ENCODE peak calls at places on chromosomes 12 and 14, in ten cellular contexts. C is stomach, A is pancreas, P is foreskin fibroblast, O is cardiac fibroblast, R is AG09309, M is lower lobe of right lung, B is upper lobe of left lung, N is upper lobe of right lung, K is astrocyte of the spinal cord. G is an unnamed sample.

GRCh38 chr14:67428501-67429031 is 16.6 kb upstream of the PLEK2 start:
- DNase-seq in N (no peak), C (peak), P (peak), K (peak), M (no peak), R (peak), A (peak), O (peak), B (no peak), G (peak)

GRCh38 chr14:104665663-104666522 is 23.5 kb upstream of the INF2 start:
- DNase-seq in O (no peak), A (no peak), B (peak), M (no peak), C (peak), R (no peak), P (no peak), K (no peak), N (peak), G (no peak)

GRCh38 chr12:53751336-53752191 is at the start of gene CISTR:
- DNase-seq in M (peak), R (no peak), C (no peak), O (no peak), K (no peak), B (peak), P (no peak), N (peak), A (no peak), G (no peak)

GRCh38 chr12:56220611-56221232 is 1.0 kb downstream of the RNF41 start:
- DNase-seq in O (peak), N (peak), P (peak), A (no peak), R (peak), B (no peak), C (no peak), K (peak), M (peak), G (no peak)

GRCh38 chr12:100234166-100234565 is 32.7 kb downstream of the DEPDC4 start:
- DNase-seq in M (no peak), C (no peak), R (peak), B (no peak), K (peak), N (no peak), A (no peak), P (peak), O (peak), G (peak)

GRCh38 chr12:107296681-107297086 is 203.3 kb upstream of the CRY1 start:
- DNase-seq in M (no peak), N (no peak), A (no peak), K (peak), B (no peak), R (no peak), P (no peak), O (peak), C (no peak), G (no peak)

GRCh38 chr14:68401855-68402254 is 391.0 kb downstream of the ZFP36L1 start:
- DNase-seq in M (no peak), K (no peak), N (no peak), B (no peak), P (no peak), O (peak), A (no peak), C (no peak), R (no peak), G (no peak)

GRCh38 chr12:99670635-99671034 is 23.1 kb downstream of the GARIN6 start:
- DNase-seq in R (no peak), C (no peak), O (peak), B (no peak), K (peak), N (no peak), A (no peak), P (no peak), M (no peak), G (no peak)

GRCh38 chr12:27076930-27077329 is 5.4 kb downstream of the C12orf71 start:
- DNase-seq in O (no peak), R (no peak), B (no peak), P (peak), M (no peak), A (no peak), K (no peak), N (no peak), C (no peak), G (no peak)

GRCh38 chr14:37232907-37233481 is 35.3 kb downstream of the MIPOL1 start:
- DNase-seq in N (no peak), M (no peak), A (no peak), K (peak), P (peak), C (no peak), O (peak), R (peak), B (no peak), G (peak)

GRCh38 chr12:18897816-18898215 is 159.9 kb downstream of the CAPZA3 start:
- DNase-seq in M (no peak), A (no peak), P (peak), R (no peak), K (no peak), N (no peak), C (no peak), B (no peak), O (no peak), G (no peak)

GRCh38 chr14:80465541-80466220 is 254.4 kb upstream of the DIO2 start:
- DNase-seq in B (no peak), K (no peak), P (no peak), N (no peak), R (no peak), C (no peak), M (no peak), A (no peak), O (peak), G (no peak)

GRCh38 chr14:83247925-83248639 is 1714.4 kb upstream of the SEL1L start:
- DNase-seq in B (no peak), P (no peak), R (no peak), K (no peak), O (no peak), M (no peak), N (no peak), C (no peak), A (no peak), G (no peak)

GRCh38 chr12:89417246-89417977 is 65.1 kb upstream of the DUSP6 start:
- DNase-seq in R (peak), P (peak), N (no peak), O (peak), B (no peak), C (no peak), A (no peak), M (no peak), K (peak), G (no peak)

GRCh38 chr14:95056476-95056875 is 100.9 kb downstream of the DICER1 start:
- DNase-seq in C (peak), M (no peak), R (no peak), O (no peak), K (no peak), N (peak), P (no peak), A (no peak), B (peak), G (no peak)

GRCh38 chr12:45192041-45192695 is 23.7 kb upstream of the ANO6 start:
- DNase-seq in A (no peak), K (peak), M (no peak), B (no peak), P (peak), C (no peak), O (peak), R (no peak), N (no peak), G (no peak)

GRCh38 chr12:131251336-131252101 is 297.8 kb downstream of the ADGRD1 start:
- DNase-seq in A (no peak), P (no peak), O (no peak), C (no peak), N (no peak), K (no peak), B (no peak), M (no peak), R (no peak), G (no peak)

GRCh38 chr12:47190271-47190750 is 110.6 kb upstream of the AMIGO2 start:
- DNase-seq in N (no peak), A (no peak), O (peak), C (no peak), M (no peak), B (no peak), R (peak), K (peak), P (peak), G (peak)

GRCh38 chr12:109307051-109307450 is 2.0 kb downstream of the FOXN4 start:
- DNase-seq in N (no peak), R (no peak), A (no peak), C (no peak), O (no peak), M (no peak), P (no peak), K (no peak), B (no peak), G (no peak)

GRCh38 chr12:6769003-6769389 is 2.8 kb downstream of the PTMS start:
- DNase-seq in K (peak), R (no peak), N (no peak), A (no peak), C (no peak), P (peak), B (no peak), O (no peak), M (no peak), G (no peak)

GRCh38 chr12:12661086-12661485 is 34.9 kb downstream of the GPR19 start:
- DNase-seq in B (no peak), K (peak), N (no peak), M (no peak), R (peak), C (no peak), A (no peak), P (peak), O (peak), G (peak)

GRCh38 chr14:93954900-93955891 is 21.2 kb downstream of the ASB2 start:
- DNase-seq in N (peak), O (no peak), K (no peak), B (no peak), A (no peak), M (peak), R (no peak), P (no peak), C (no peak), G (no peak)

GRCh38 chr12:76223869-76224268 is 124.3 kb downstream of the BBS10 start:
- DNase-seq in O (no peak), P (no peak), B (no peak), N (no peak), A (no peak), C (no peak), M (no peak), K (no peak), R (no peak), G (no peak)

GRCh38 chr12:101087903-101088302 is 122.1 kb downstream of the SLC5A8 start:
- DNase-seq in K (no peak), O (no peak), P (no peak), B (no peak), M (no peak), A (no peak), R (no peak), N (no peak), C (no peak), G (no peak)

GRCh38 chr14:45359766-45360165 is 106.8 kb upstream of the MIS18BP1 start:
- DNase-seq in N (no peak), B (no peak), K (no peak), A (no peak), O (peak), M (no peak), C (no peak), R (no peak), P (peak), G (no peak)

GRCh38 chr12:51071663-51072062 is 11.7 kb downstream of the CSRNP2 start:
- DNase-seq in O (no peak), C (no peak), B (no peak), A (no peak), M (no peak), N (no peak), K (no peak), R (no peak), P (peak), G (peak)

GRCh38 chr12:75812341-75813018 is 219.1 kb downstream of the PHLDA1 start:
- DNase-seq in N (no peak), O (peak), M (no peak), P (peak), R (peak), C (no peak), B (no peak), A (no peak), K (peak), G (peak)

GRCh38 chr14:24938593-24938992 is 111.4 kb downstream of the STXBP6 start:
- DNase-seq in A (no peak), C (no peak), B (no peak), O (no peak), M (no peak), R (no peak), K (no peak), N (no peak), P (no peak), G (no peak)

GRCh38 chr14:60116181-60116580 is 24.5 kb downstream of the PCNX4 start:
- DNase-seq in R (no peak), M (no peak), P (no peak), O (no peak), B (no peak), K (no peak), N (no peak), C (no peak), A (no peak), G (no peak)

GRCh38 chr14:99158646-99159165 is 113.3 kb downstream of the BCL11B start:
- DNase-seq in R (no peak), C (peak), O (no peak), M (no peak), B (no peak), P (no peak), N (no peak), K (no peak), A (no peak), G (no peak)

GRCh38 chr14:97442363-97442762 is 645.2 kb downstream of the VRK1 start:
- DNase-seq in A (no peak), R (no peak), O (no peak), C (no peak), K (no peak), P (no peak), B (no peak), M (no peak), N (no peak), G (no peak)

GRCh38 chr12:93223440-93224426 is 154.0 kb upstream of the NUDT4 start:
- DNase-seq in K (no peak), O (peak), N (no peak), A (no peak), C (no peak), P (peak), R (no peak), M (no peak), B (no peak), G (no peak)

GRCh38 chr12:74482115-74482514 is 55.5 kb upstream of the ATXN7L3B start:
- DNase-seq in M (no peak), N (no peak), C (no peak), O (no peak), K (no peak), P (no peak), A (no peak), B (no peak), R (no peak), G (no peak)

GRCh38 chr12:105352049-105352448 is 21.6 kb downstream of the C12orf75 start:
- DNase-seq in N (no peak), B (no peak), R (no peak), A (no peak), O (no peak), C (no peak), M (no peak), P (no peak), K (no peak), G (no peak)

GRCh38 chr12:475286-475685 is 15.5 kb downstream of the B4GALNT3 start:
- DNase-seq in C (no peak), A (no peak), B (no peak), M (no peak), N (no peak), O (no peak), P (no peak), R (no peak), K (no peak), G (no peak)

GRCh38 chr12:110501378-110501721 is 561 bp downstream of the VPS29 start:
- DNase-seq in M (no peak), K (peak), N (no peak), A (no peak), P (peak), O (peak), C (peak), R (peak), B (no peak), G (no peak)

GRCh38 chr14:57389646-57390036 is 745 bp upstream of the NAA30 start:
- DNase-seq in O (no peak), K (no peak), B (no peak), P (no peak), C (no peak), N (no peak), A (no peak), M (no peak), R (no peak), G (no peak)

DNA sequence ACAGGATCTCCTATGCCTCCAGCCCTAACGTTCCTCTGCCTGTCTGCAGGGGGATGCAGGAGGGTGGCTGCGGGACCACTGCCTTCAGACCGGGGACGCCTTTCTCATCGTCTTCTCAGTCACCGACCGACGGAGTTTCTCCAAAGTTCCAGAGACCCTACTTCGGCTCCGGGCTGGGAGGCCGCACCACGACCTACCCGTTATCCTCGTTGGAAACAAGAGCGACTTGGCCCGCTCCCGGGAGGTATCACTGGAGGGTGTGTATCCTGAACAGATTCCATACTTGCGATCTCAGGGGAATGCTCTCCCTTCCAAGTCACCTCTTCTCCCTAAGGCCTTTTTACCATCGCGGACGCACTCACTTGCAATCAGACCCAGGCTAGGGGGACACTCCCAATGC is 3.0 kb downstream of the REM2 start:
- DNase-seq in M (no peak), K (no peak), N (no peak), P (no peak), R (no peak), O (no peak), A (no peak), B (no peak), C (no peak), G (no peak)
- H3K4me3 ChIP-seq in M (peak), K (no peak), N (peak), P (no peak), R (no peak), O (peak), A (no peak), B (peak), C (peak), G (no peak)

GRCh38 chr14:70698288-70698687 is 56.6 kb downstream of the TTC9 start:
- DNase-seq in B (no peak), K (peak), P (peak), R (no peak), N (no peak), M (no peak), C (peak), O (peak), A (peak), G (no peak)

GRCh38 chr14:70701610-70702009 is 59.9 kb downstream of the TTC9 start:
- DNase-seq in C (no peak), B (no peak), P (no peak), K (no peak), M (no peak), N (no peak), R (no peak), O (no peak), A (no peak), G (no peak)

GRCh38 chr14:70702154-70702553 is 60.4 kb downstream of the TTC9 start:
- DNase-seq in B (no peak), O (no peak), A (no peak), K (no peak), P (no peak), M (no peak), N (no peak), R (no peak), C (no peak), G (no peak)

GRCh38 chr14:70700955-70701354 is 59.2 kb downstream of the TTC9 start:
- DNase-seq in K (no peak), M (no peak), O (no peak), N (no peak), A (no peak), P (no peak), R (no peak), B (no peak), C (no peak), G (no peak)

GRCh38 chr14:70697681-70698080 is 56.0 kb downstream of the TTC9 start:
- DNase-seq in P (peak), K (no peak), R (no peak), A (no peak), M (no peak), N (no peak), B (no peak), O (no peak), C (no peak), G (no peak)
- H3K4me3 ChIP-seq in P (no peak), K (no peak), R (no peak), A (no peak), M (no peak), N (no peak), B (no peak), O (no peak), C (no peak), G (no peak)

DNA sequence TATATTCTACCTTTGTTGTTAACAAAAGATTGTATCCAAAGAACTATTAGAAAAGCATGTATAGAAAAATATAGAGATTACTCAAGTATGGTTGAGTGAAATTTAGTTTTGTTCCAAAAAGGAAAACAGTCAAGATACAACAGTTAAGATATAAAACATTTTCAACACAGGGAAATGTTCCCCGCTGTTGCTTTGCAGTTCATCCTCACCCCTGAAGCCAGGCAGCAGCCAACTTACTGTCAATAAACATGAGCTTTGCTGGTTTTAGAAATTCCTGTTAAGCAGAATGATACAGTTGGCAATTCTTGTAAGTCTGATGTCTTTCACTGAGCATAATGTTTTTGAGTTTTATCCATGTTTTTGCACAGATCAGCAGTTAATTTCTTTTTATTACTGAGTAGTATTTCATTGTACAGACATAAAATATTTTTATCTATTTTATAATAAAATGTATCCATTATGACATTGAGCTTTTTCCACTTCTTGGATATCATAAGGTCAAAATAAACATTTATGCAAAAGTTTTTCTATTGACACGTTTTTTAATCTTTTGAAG is 1.2 kb upstream of the CLEC2B start:
- DNase-seq in K (peak), O (peak), A (no peak), P (no peak), R (no peak), M (no peak), C (no peak), B (no peak), N (no peak), G (no peak)
- H3K4me3 ChIP-seq in K (no peak), O (no peak), A (no peak), P (no peak), R (no peak), M (peak), C (peak), B (peak), N (peak), G (peak)

GRCh38 chr14:22812744-22813143 is 2.5 kb downstream of the SLC7A7 start:
- DNase-seq in B (no peak), C (no peak), K (no peak), A (no peak), O (no peak), R (no peak), P (no peak), N (peak), M (no peak), G (no peak)

GRCh38 chr14:22814373-22814772 is 862 bp downstream of the SLC7A7 start:
- DNase-seq in C (no peak), A (no peak), O (no peak), N (no peak), P (no peak), R (no peak), M (no peak), K (no peak), B (no peak), G (no peak)

GRCh38 chr14:22813145-22813544 is 2.1 kb downstream of the SLC7A7 start:
- DNase-seq in N (no peak), K (no peak), C (no peak), R (no peak), O (no peak), B (no peak), A (no peak), P (no peak), M (no peak), G (no peak)

GRCh38 chr14:22808388-22809209 is 6.6 kb downstream of the SLC7A7 start:
- DNase-seq in M (no peak), R (no peak), O (no peak), P (no peak), A (no peak), K (no peak), B (no peak), N (peak), C (no peak), G (no peak)

GRCh38 chr14:22811752-22812151 is 3.5 kb downstream of the SLC7A7 start:
- DNase-seq in A (no peak), P (no peak), R (no peak), K (no peak), C (no peak), N (peak), M (no peak), O (no peak), B (no peak), G (no peak)
- H3K4me3 ChIP-seq in A (no peak), P (no peak), R (no peak), K (no peak), C (no peak), N (peak), M (peak), O (no peak), B (no peak), G (no peak)

GRCh38 chr14:32986791-32987545 is 48.3 kb downstream of the NPAS3 start:
- DNase-seq in A (no peak), C (no peak), B (no peak), O (peak), M (no peak), K (peak), R (no peak), N (no peak), P (peak), G (no peak)
- H3K4me3 ChIP-seq in A (no peak), C (no peak), B (no peak), O (no peak), M (no peak), K (no peak), R (no peak), N (no peak), P (no peak), G (no peak)

GRCh38 chr14:73741386-73741875 is 27.2 kb upstream of the PNMA1 start:
- DNase-seq in B (peak), A (no peak), N (peak), C (peak), M (peak), P (peak), R (no peak), O (peak), K (peak), G (no peak)

GRCh38 chr14:73743431-73743931 is 29.3 kb upstream of the PNMA1 start:
- DNase-seq in N (no peak), P (peak), C (no peak), M (peak), A (no peak), K (no peak), R (no peak), B (no peak), O (peak), G (no peak)

GRCh38 chr14:73740921-73741326 is 26.7 kb upstream of the PNMA1 start:
- DNase-seq in R (no peak), N (peak), K (peak), P (peak), B (peak), A (peak), M (peak), O (peak), C (peak), G (no peak)

GRCh38 chr14:73742520-73743238 is 28.5 kb upstream of the PNMA1 start:
- DNase-seq in O (no peak), A (no peak), B (no peak), M (no peak), C (no peak), P (peak), K (no peak), R (no peak), N (no peak), G (no peak)

GRCh38 chr14:73741876-73742519 is 27.8 kb upstream of the PNMA1 start:
- DNase-seq in A (no peak), R (no peak), K (peak), C (no peak), B (peak), O (no peak), P (peak), M (no peak), N (no peak), G (no peak)
- H3K4me3 ChIP-seq in A (no peak), R (no peak), K (no peak), C (peak), B (peak), O (peak), P (peak), M (peak), N (peak), G (peak)